ENCODE peak calls at places on chromosome 14, in seven cellular contexts. One of them, this sample, is unnamed.

GRCh38 chr14:87745507-87746118 is 247.4 kb downstream of the GALC start:
- DNase-seq in hepatic stellate cell: no peak
- DNase-seq in stimulated activated naive CD4-positive, alpha-beta T cell: peak; percentile 0
- DNase-seq in IMR-90: peak; percentile 7
- DNase-seq in epithelial cell of esophagus: peak; percentile 68
- DNase-seq in epithelial cell of proximal tubule: peak; percentile 2
- DNase-seq in NCI-H748 treated with DMSO at 0.1 percent for 48 hours: peak; percentile 36
- DNase-seq in this sample: no peak

GRCh38 chr14:23085458-23085857 is 9.5 kb downstream of the ACIN1 start:
- DNase-seq in epithelial cell of esophagus: peak; percentile 54
- DNase-seq in epithelial cell of proximal tubule: no peak
- DNase-seq in NCI-H748 treated with DMSO at 0.1 percent for 48 hours: no peak
- DNase-seq in stimulated activated naive CD4-positive, alpha-beta T cell: no peak
- DNase-seq in IMR-90: peak; percentile 27
- DNase-seq in hepatic stellate cell: no peak
- DNase-seq in this sample: no peak

GRCh38 chr14:74579447-74580274 is 32.4 kb downstream of the LTBP2 start:
- DNase-seq in epithelial cell of esophagus: peak; percentile 93
- DNase-seq in IMR-90: peak; percentile 94
- DNase-seq in stimulated activated naive CD4-positive, alpha-beta T cell: no peak
- DNase-seq in hepatic stellate cell: peak; percentile 74
- DNase-seq in epithelial cell of proximal tubule: peak; percentile 38
- DNase-seq in NCI-H748 treated with DMSO at 0.1 percent for 48 hours: no peak
- DNase-seq in this sample: no peak

GRCh38 chr14:68976160-68977067 is 2.7 kb downstream of the ACTN1 start:
- DNase-seq in IMR-90: peak; percentile 48
- DNase-seq in hepatic stellate cell: no peak
- DNase-seq in stimulated activated naive CD4-positive, alpha-beta T cell: no peak
- DNase-seq in NCI-H748 treated with DMSO at 0.1 percent for 48 hours: no peak
- DNase-seq in epithelial cell of esophagus: peak; percentile 32
- DNase-seq in epithelial cell of proximal tubule: no peak
- DNase-seq in this sample: no peak

GRCh38 chr14:83217492-83217891 is 1683.8 kb upstream of the SEL1L start:
- DNase-seq in hepatic stellate cell: no peak
- DNase-seq in epithelial cell of esophagus: peak; percentile 45
- DNase-seq in NCI-H748 treated with DMSO at 0.1 percent for 48 hours: no peak
- DNase-seq in stimulated activated naive CD4-positive, alpha-beta T cell: no peak
- DNase-seq in IMR-90: peak; percentile 96
- DNase-seq in epithelial cell of proximal tubule: no peak
- DNase-seq in this sample: no peak

GRCh38 chr14:92471919-92472318 is 41.7 kb upstream of the RIN3 start:
- DNase-seq in epithelial cell of esophagus: peak; percentile 87
- DNase-seq in epithelial cell of proximal tubule: peak; percentile 63
- DNase-seq in IMR-90: peak; percentile 93
- DNase-seq in NCI-H748 treated with DMSO at 0.1 percent for 48 hours: no peak
- DNase-seq in hepatic stellate cell: peak; percentile 81
- DNase-seq in stimulated activated naive CD4-positive, alpha-beta T cell: no peak
- DNase-seq in this sample: no peak

GRCh38 chr14:55332654-55333570 is 61.7 kb downstream of the FBXO34 start:
- DNase-seq in hepatic stellate cell: no peak
- DNase-seq in IMR-90: peak; percentile 19
- DNase-seq in stimulated activated naive CD4-positive, alpha-beta T cell: peak; percentile 17
- DNase-seq in NCI-H748 treated with DMSO at 0.1 percent for 48 hours: no peak
- DNase-seq in epithelial cell of esophagus: no peak
- DNase-seq in epithelial cell of proximal tubule: no peak
- DNase-seq in this sample: no peak

GRCh38 chr14:44961151-44961729 is 507 bp downstream of the KLHL28 start:
- DNase-seq in IMR-90: peak; percentile 61
- DNase-seq in stimulated activated naive CD4-positive, alpha-beta T cell: peak; percentile 62
- DNase-seq in NCI-H748 treated with DMSO at 0.1 percent for 48 hours: peak; percentile 78
- DNase-seq in epithelial cell of esophagus: peak; percentile 62
- DNase-seq in epithelial cell of proximal tubule: no peak
- DNase-seq in hepatic stellate cell: peak; percentile 44
- DNase-seq in this sample: peak; percentile 58

GRCh38 chr14:99818503-99819036 is 25.4 kb downstream of the EML1 start:
- DNase-seq in IMR-90: peak; percentile 34
- DNase-seq in stimulated activated naive CD4-positive, alpha-beta T cell: no peak
- DNase-seq in epithelial cell of proximal tubule: peak; percentile 15
- DNase-seq in epithelial cell of esophagus: no peak
- DNase-seq in NCI-H748 treated with DMSO at 0.1 percent for 48 hours: no peak
- DNase-seq in hepatic stellate cell: no peak
- DNase-seq in this sample: no peak

GRCh38 chr14:31582286-31582691 is 21.1 kb downstream of the NUBPL start:
- DNase-seq in stimulated activated naive CD4-positive, alpha-beta T cell: no peak
- DNase-seq in epithelial cell of esophagus: no peak
- DNase-seq in hepatic stellate cell: no peak
- DNase-seq in IMR-90: peak; percentile 68
- DNase-seq in epithelial cell of proximal tubule: no peak
- DNase-seq in NCI-H748 treated with DMSO at 0.1 percent for 48 hours: no peak
- DNase-seq in this sample: no peak

GRCh38 chr14:31420013-31420318 is 384 bp downstream of the HEATR5A start:
- DNase-seq in stimulated activated naive CD4-positive, alpha-beta T cell: no peak
- DNase-seq in epithelial cell of esophagus: peak; percentile 49
- DNase-seq in epithelial cell of proximal tubule: no peak
- DNase-seq in hepatic stellate cell: no peak
- DNase-seq in NCI-H748 treated with DMSO at 0.1 percent for 48 hours: peak; percentile 50
- DNase-seq in IMR-90: no peak
- DNase-seq in this sample: no peak

GRCh38 chr14:64337901-64338615 is 43.9 kb upstream of the ESR2 start:
- DNase-seq in epithelial cell of proximal tubule: no peak
- DNase-seq in hepatic stellate cell: peak; percentile 47
- DNase-seq in NCI-H748 treated with DMSO at 0.1 percent for 48 hours: peak; percentile 86
- DNase-seq in IMR-90: peak; percentile 58
- DNase-seq in stimulated activated naive CD4-positive, alpha-beta T cell: no peak
- DNase-seq in epithelial cell of esophagus: peak; percentile 65
- DNase-seq in this sample: no peak

GRCh38 chr14:102508774-102509743 is 517 bp downstream of the ANKRD9 start:
- DNase-seq in stimulated activated naive CD4-positive, alpha-beta T cell: peak; percentile 25
- DNase-seq in NCI-H748 treated with DMSO at 0.1 percent for 48 hours: no peak
- DNase-seq in epithelial cell of esophagus: peak; percentile 40
- DNase-seq in epithelial cell of proximal tubule: no peak
- DNase-seq in hepatic stellate cell: peak; percentile 77
- DNase-seq in IMR-90: peak; percentile 41
- DNase-seq in this sample: peak; percentile 40

GRCh38 chr14:52048641-52049204 is 20.1 kb downstream of the NID2 start:
- DNase-seq in NCI-H748 treated with DMSO at 0.1 percent for 48 hours: no peak
- DNase-seq in hepatic stellate cell: no peak
- DNase-seq in epithelial cell of proximal tubule: no peak
- DNase-seq in epithelial cell of esophagus: no peak
- DNase-seq in stimulated activated naive CD4-positive, alpha-beta T cell: no peak
- DNase-seq in IMR-90: no peak
- DNase-seq in this sample: no peak

GRCh38 chr14:100470523-100470897 is 116.7 kb downstream of the BEGAIN start:
- DNase-seq in NCI-H748 treated with DMSO at 0.1 percent for 48 hours: no peak
- DNase-seq in hepatic stellate cell: no peak
- DNase-seq in IMR-90: no peak
- DNase-seq in epithelial cell of proximal tubule: no peak
- DNase-seq in stimulated activated naive CD4-positive, alpha-beta T cell: no peak
- DNase-seq in epithelial cell of esophagus: no peak
- DNase-seq in this sample: no peak

GRCh38 chr14:35347323-35348043 is 55.3 kb downstream of the PSMA6 start:
- DNase-seq in hepatic stellate cell: no peak
- DNase-seq in IMR-90: no peak
- DNase-seq in epithelial cell of proximal tubule: no peak
- DNase-seq in stimulated activated naive CD4-positive, alpha-beta T cell: no peak
- DNase-seq in epithelial cell of esophagus: no peak
- DNase-seq in NCI-H748 treated with DMSO at 0.1 percent for 48 hours: peak; percentile 22
- DNase-seq in this sample: no peak

GRCh38 chr14:50792058-50792477 is 38.9 kb downstream of the NIN start:
- DNase-seq in epithelial cell of esophagus: no peak
- DNase-seq in hepatic stellate cell: no peak
- DNase-seq in NCI-H748 treated with DMSO at 0.1 percent for 48 hours: no peak
- DNase-seq in IMR-90: no peak
- DNase-seq in stimulated activated naive CD4-positive, alpha-beta T cell: peak; percentile 39
- DNase-seq in epithelial cell of proximal tubule: no peak
- DNase-seq in this sample: no peak

GRCh38 chr14:91302391-91302790 is 57.9 kb upstream of the GPR68 start:
- DNase-seq in IMR-90: no peak
- DNase-seq in hepatic stellate cell: no peak
- DNase-seq in epithelial cell of proximal tubule: no peak
- DNase-seq in stimulated activated naive CD4-positive, alpha-beta T cell: no peak
- DNase-seq in NCI-H748 treated with DMSO at 0.1 percent for 48 hours: no peak
- DNase-seq in epithelial cell of esophagus: no peak
- DNase-seq in this sample: no peak

GRCh38 chr14:65502676-65503124 is 90.2 kb downstream of the FUT8 start:
- DNase-seq in IMR-90: peak; percentile 78
- DNase-seq in stimulated activated naive CD4-positive, alpha-beta T cell: no peak
- DNase-seq in epithelial cell of proximal tubule: peak; percentile 67
- DNase-seq in epithelial cell of esophagus: peak; percentile 81
- DNase-seq in NCI-H748 treated with DMSO at 0.1 percent for 48 hours: no peak
- DNase-seq in hepatic stellate cell: peak; percentile 12
- DNase-seq in this sample: no peak

GRCh38 chr14:30988509-30988908 is 36.9 kb upstream of the AP4S1 start:
- DNase-seq in NCI-H748 treated with DMSO at 0.1 percent for 48 hours: no peak
- DNase-seq in hepatic stellate cell: peak; percentile 26
- DNase-seq in IMR-90: peak; percentile 61
- DNase-seq in epithelial cell of esophagus: peak; percentile 21
- DNase-seq in stimulated activated naive CD4-positive, alpha-beta T cell: no peak
- DNase-seq in epithelial cell of proximal tubule: no peak
- DNase-seq in this sample: no peak

GRCh38 chr14:86296173-86296572 is 766.2 kb downstream of the FLRT2 start:
- DNase-seq in stimulated activated naive CD4-positive, alpha-beta T cell: no peak
- DNase-seq in epithelial cell of esophagus: no peak
- DNase-seq in IMR-90: peak; percentile 80
- DNase-seq in epithelial cell of proximal tubule: no peak
- DNase-seq in NCI-H748 treated with DMSO at 0.1 percent for 48 hours: peak; percentile 96
- DNase-seq in hepatic stellate cell: no peak
- DNase-seq in this sample: no peak

GRCh38 chr14:50533806-50534205 is 1.4 kb upstream of the MAP4K5 start:
- DNase-seq in epithelial cell of proximal tubule: no peak
- DNase-seq in IMR-90: peak; percentile 56
- DNase-seq in NCI-H748 treated with DMSO at 0.1 percent for 48 hours: no peak
- DNase-seq in stimulated activated naive CD4-positive, alpha-beta T cell: no peak
- DNase-seq in epithelial cell of esophagus: no peak
- DNase-seq in hepatic stellate cell: no peak
- DNase-seq in this sample: no peak

GRCh38 chr14:93285048-93285447 is 47.8 kb downstream of the BTBD7 start:
- DNase-seq in IMR-90: peak; percentile 31
- DNase-seq in hepatic stellate cell: no peak
- DNase-seq in NCI-H748 treated with DMSO at 0.1 percent for 48 hours: no peak
- DNase-seq in stimulated activated naive CD4-positive, alpha-beta T cell: no peak
- DNase-seq in epithelial cell of esophagus: no peak
- DNase-seq in epithelial cell of proximal tubule: peak; percentile 44
- DNase-seq in this sample: no peak

GRCh38 chr14:20706657-20707355 is 18.2 kb downstream of the ANG start:
- DNase-seq in IMR-90: no peak
- DNase-seq in hepatic stellate cell: no peak
- DNase-seq in NCI-H748 treated with DMSO at 0.1 percent for 48 hours: no peak
- DNase-seq in epithelial cell of proximal tubule: no peak
- DNase-seq in epithelial cell of esophagus: peak; percentile 51
- DNase-seq in stimulated activated naive CD4-positive, alpha-beta T cell: no peak
- DNase-seq in this sample: no peak

GRCh38 chr14:78367355-78367754 is 197.2 kb downstream of the NRXN3 start:
- DNase-seq in NCI-H748 treated with DMSO at 0.1 percent for 48 hours: no peak
- DNase-seq in epithelial cell of proximal tubule: no peak
- DNase-seq in hepatic stellate cell: no peak
- DNase-seq in epithelial cell of esophagus: no peak
- DNase-seq in IMR-90: no peak
- DNase-seq in stimulated activated naive CD4-positive, alpha-beta T cell: no peak
- DNase-seq in this sample: no peak

GRCh38 chr14:100031506-100032281 is 33.5 kb upstream of the EVL start:
- DNase-seq in hepatic stellate cell: peak; percentile 83
- DNase-seq in stimulated activated naive CD4-positive, alpha-beta T cell: no peak
- DNase-seq in IMR-90: peak; percentile 99
- DNase-seq in NCI-H748 treated with DMSO at 0.1 percent for 48 hours: no peak
- DNase-seq in epithelial cell of esophagus: peak; percentile 98
- DNase-seq in epithelial cell of proximal tubule: peak; percentile 97
- DNase-seq in this sample: no peak

GRCh38 chr14:70317091-70317968 is 42.2 kb downstream of the COX16 start:
- DNase-seq in epithelial cell of proximal tubule: no peak
- DNase-seq in IMR-90: no peak
- DNase-seq in epithelial cell of esophagus: no peak
- DNase-seq in hepatic stellate cell: no peak
- DNase-seq in NCI-H748 treated with DMSO at 0.1 percent for 48 hours: no peak
- DNase-seq in stimulated activated naive CD4-positive, alpha-beta T cell: no peak
- DNase-seq in this sample: no peak

GRCh38 chr14:105144666-105145380 is 23.8 kb downstream of the JAG2 start:
- DNase-seq in NCI-H748 treated with DMSO at 0.1 percent for 48 hours: no peak
- DNase-seq in stimulated activated naive CD4-positive, alpha-beta T cell: no peak
- DNase-seq in hepatic stellate cell: no peak
- DNase-seq in IMR-90: no peak
- DNase-seq in epithelial cell of proximal tubule: no peak
- DNase-seq in epithelial cell of esophagus: no peak
- DNase-seq in this sample: no peak

GRCh38 chr14:68365228-68365627 is 427.6 kb downstream of the ZFP36L1 start:
- DNase-seq in IMR-90: peak; percentile 82
- DNase-seq in NCI-H748 treated with DMSO at 0.1 percent for 48 hours: no peak
- DNase-seq in epithelial cell of esophagus: peak; percentile 51
- DNase-seq in stimulated activated naive CD4-positive, alpha-beta T cell: no peak
- DNase-seq in hepatic stellate cell: peak; percentile 31
- DNase-seq in epithelial cell of proximal tubule: no peak
- DNase-seq in this sample: no peak

GRCh38 chr14:64220466-64220865 is 73.7 kb downstream of the ESR2 start:
- DNase-seq in hepatic stellate cell: no peak
- DNase-seq in epithelial cell of proximal tubule: no peak
- DNase-seq in epithelial cell of esophagus: no peak
- DNase-seq in IMR-90: no peak
- DNase-seq in NCI-H748 treated with DMSO at 0.1 percent for 48 hours: no peak
- DNase-seq in stimulated activated naive CD4-positive, alpha-beta T cell: no peak
- DNase-seq in this sample: no peak

GRCh38 chr14:30553311-30553989 is 5.5 kb upstream of the G2E3 start:
- DNase-seq in epithelial cell of esophagus: peak; percentile 78
- DNase-seq in NCI-H748 treated with DMSO at 0.1 percent for 48 hours: no peak
- DNase-seq in IMR-90: peak; percentile 78
- DNase-seq in hepatic stellate cell: peak; percentile 73
- DNase-seq in epithelial cell of proximal tubule: no peak
- DNase-seq in stimulated activated naive CD4-positive, alpha-beta T cell: no peak
- DNase-seq in this sample: no peak

GRCh38 chr14:35944847-35945246 is 118.7 kb downstream of the BRMS1L start:
- DNase-seq in hepatic stellate cell: no peak
- DNase-seq in NCI-H748 treated with DMSO at 0.1 percent for 48 hours: peak; percentile 7
- DNase-seq in epithelial cell of proximal tubule: no peak
- DNase-seq in stimulated activated naive CD4-positive, alpha-beta T cell: no peak
- DNase-seq in IMR-90: no peak
- DNase-seq in epithelial cell of esophagus: peak; percentile 36
- DNase-seq in this sample: no peak

GRCh38 chr14:57559561-57559960 is 65.9 kb upstream of the CCDC198 start:
- DNase-seq in stimulated activated naive CD4-positive, alpha-beta T cell: no peak
- DNase-seq in epithelial cell of esophagus: no peak
- DNase-seq in IMR-90: no peak
- DNase-seq in hepatic stellate cell: no peak
- DNase-seq in epithelial cell of proximal tubule: no peak
- DNase-seq in NCI-H748 treated with DMSO at 0.1 percent for 48 hours: no peak
- DNase-seq in this sample: no peak

GRCh38 chr14:35809597-35809996 is 502 bp upstream of the RALGAPA1 start:
- DNase-seq in IMR-90: no peak
- DNase-seq in NCI-H748 treated with DMSO at 0.1 percent for 48 hours: no peak
- DNase-seq in epithelial cell of proximal tubule: no peak
- DNase-seq in stimulated activated naive CD4-positive, alpha-beta T cell: no peak
- DNase-seq in hepatic stellate cell: no peak
- DNase-seq in epithelial cell of esophagus: no peak
- DNase-seq in this sample: no peak

GRCh38 chr14:26595922-26596721 is 1.7 kb downstream of the NOVA1 start:
- DNase-seq in epithelial cell of esophagus: no peak
- DNase-seq in stimulated activated naive CD4-positive, alpha-beta T cell: no peak
- DNase-seq in epithelial cell of proximal tubule: no peak
- DNase-seq in hepatic stellate cell: no peak
- DNase-seq in IMR-90: no peak
- DNase-seq in NCI-H748 treated with DMSO at 0.1 percent for 48 hours: peak; percentile 49
- DNase-seq in this sample: no peak

GRCh38 chr14:59511916-59512530 is 27.7 kb downstream of the JKAMP start:
- DNase-seq in hepatic stellate cell: no peak
- DNase-seq in epithelial cell of proximal tubule: no peak
- DNase-seq in IMR-90: no peak
- DNase-seq in NCI-H748 treated with DMSO at 0.1 percent for 48 hours: peak; percentile 42
- DNase-seq in epithelial cell of esophagus: no peak
- DNase-seq in stimulated activated naive CD4-positive, alpha-beta T cell: no peak
- DNase-seq in this sample: no peak

GRCh38 chr14:34851395-34851794 is 23.8 kb downstream of the BAZ1A start:
- DNase-seq in NCI-H748 treated with DMSO at 0.1 percent for 48 hours: no peak
- DNase-seq in stimulated activated naive CD4-positive, alpha-beta T cell: no peak
- DNase-seq in IMR-90: peak; percentile 71
- DNase-seq in epithelial cell of esophagus: peak; percentile 83
- DNase-seq in epithelial cell of proximal tubule: peak; percentile 7
- DNase-seq in hepatic stellate cell: peak; percentile 22
- DNase-seq in this sample: no peak

GRCh38 chr14:104048758-104049496 is 36.6 kb upstream of the ASPG start:
- DNase-seq in NCI-H748 treated with DMSO at 0.1 percent for 48 hours: no peak
- DNase-seq in stimulated activated naive CD4-positive, alpha-beta T cell: no peak
- DNase-seq in hepatic stellate cell: peak; percentile 15
- DNase-seq in epithelial cell of esophagus: peak; percentile 47
- DNase-seq in IMR-90: no peak
- DNase-seq in epithelial cell of proximal tubule: peak; percentile 82
- DNase-seq in this sample: no peak

This sample was measured in naive thymus-derived CD4-positive, alpha-beta T cell.